ENCODE peak calls at places on chromosomes 6 and 20, in ten cellular contexts. C is DMS 273 treated with DMSO at 0.1 percent for 48 hours, O is left ventricle myocardium superior, X is suprapubic skin, E is NCI-H187, K is AG09309, G is A549, U is NAMALWA, T is occipital lobe, W is NCI-H1092 treated with DMSO at 0.1 percent for 48 hours. P is an unnamed sample.

GRCh38 chr20:57514273-57514751 is 10.6 kb downstream of the CTCFL start:
- DNase-seq in C (peak), O (peak), G (peak), E (no peak), X (peak), U (peak), T (no peak), K (peak), W (peak), P (peak)

GRCh38 chr6:50846860-50847171 is 28.1 kb downstream of the TFAP2B start:
- DNase-seq in E (no peak), T (no peak), G (no peak), X (no peak), W (no peak), O (no peak), C (no peak), U (no peak), K (no peak), P (no peak)

GRCh38 chr20:47032969-47033578 is 138.4 kb downstream of the EYA2 start:
- DNase-seq in K (no peak), T (no peak), U (no peak), E (no peak), G (no peak), O (no peak), W (no peak), C (no peak), X (no peak), P (no peak)

GRCh38 chr6:89932245-89932802 is 38.1 kb downstream of the GJA10 start:
- DNase-seq in E (no peak), K (no peak), X (no peak), G (no peak), O (no peak), T (no peak), U (no peak), W (no peak), C (no peak), P (no peak)

GRCh38 chr6:121932071-121933009 is 467.1 kb upstream of the HSF2 start:
- DNase-seq in O (peak), W (no peak), G (peak), X (peak), T (no peak), U (no peak), C (no peak), E (no peak), K (peak), P (no peak)

GRCh38 chr6:4426916-4427315 is 291.5 kb upstream of the ECI2 start:
- DNase-seq in U (no peak), K (no peak), W (no peak), O (no peak), T (no peak), X (no peak), C (no peak), G (no peak), E (no peak), P (no peak)

GRCh38 chr6:168226832-168227434 is 92.6 kb downstream of the DACT2 start:
- DNase-seq in W (no peak), T (no peak), G (no peak), E (no peak), K (no peak), X (no peak), C (no peak), O (no peak), U (no peak), P (peak)

GRCh38 chr6:87909849-87910248 is 137.8 kb upstream of the SPACA1 start:
- DNase-seq in U (no peak), E (no peak), O (no peak), C (no peak), T (peak), G (no peak), K (peak), X (no peak), W (no peak), P (no peak)

GRCh38 chr6:30711758-30712380 is 5.2 kb downstream of the MDC1 start:
- DNase-seq in U (no peak), G (no peak), X (no peak), T (no peak), C (no peak), K (no peak), E (no peak), W (no peak), O (no peak), P (no peak)

GRCh38 chr6:110731196-110731595 is 84.1 kb downstream of the CDK19 start:
- DNase-seq in T (no peak), E (no peak), G (no peak), O (no peak), W (no peak), K (peak), U (no peak), C (no peak), X (no peak), P (no peak)

GRCh38 chr6:151664390-151664789 is 143.1 kb upstream of the ESR1 start:
- DNase-seq in T (no peak), U (no peak), X (no peak), G (no peak), O (no peak), C (no peak), W (no peak), K (no peak), E (no peak), P (no peak)

GRCh38 chr6:140871911-140872310 is 1260.8 kb upstream of the GJE1 start:
- DNase-seq in C (no peak), T (no peak), X (no peak), U (no peak), G (no peak), W (no peak), O (no peak), K (no peak), E (no peak), P (no peak)

GRCh38 chr6:44594471-44594870 is 207.0 kb downstream of the CDC5L start:
- DNase-seq in G (no peak), O (no peak), K (no peak), C (no peak), U (no peak), W (no peak), T (no peak), X (no peak), E (no peak), P (no peak)

GRCh38 chr6:34890526-34890910 is 1.5 kb downstream of the ANKS1A start:
- DNase-seq in O (no peak), X (no peak), W (no peak), U (no peak), K (no peak), T (no peak), C (no peak), E (no peak), G (no peak), P (no peak)

GRCh38 chr6:1334725-1335124 is 22.8 kb downstream of the FOXQ1 start:
- DNase-seq in G (no peak), U (no peak), T (no peak), O (no peak), W (no peak), E (no peak), X (no peak), K (no peak), C (no peak), P (no peak)

GRCh38 chr20:9808166-9808565 is 30.7 kb downstream of the PAK5 start:
- DNase-seq in O (no peak), T (no peak), K (no peak), W (no peak), X (no peak), C (peak), E (no peak), G (no peak), U (no peak), P (no peak)

GRCh38 chr6:142680308-142680707 is 264.7 kb downstream of the HIVEP2 start:
- DNase-seq in T (peak), X (no peak), G (no peak), C (no peak), O (no peak), K (no peak), E (no peak), W (no peak), U (no peak), P (no peak)

GRCh38 chr20:49028684-49029083 is 17.4 kb upstream of the CSE1L start:
- DNase-seq in E (no peak), X (no peak), K (peak), W (no peak), O (no peak), G (peak), C (no peak), T (no peak), U (peak), P (no peak)

GRCh38 chr6:116370717-116371383 is at the start of gene DSE:
- DNase-seq in C (peak), O (peak), W (peak), K (peak), E (no peak), X (peak), U (peak), G (peak), T (peak), P (peak)

GRCh38 chr6:148348778-148349177 is 6.1 kb downstream of the SASH1 start:
- DNase-seq in E (no peak), W (no peak), U (no peak), K (no peak), C (no peak), G (no peak), O (no peak), T (no peak), X (no peak), P (no peak)

GRCh38 chr6:32807020-32807580 is 9.7 kb downstream of the HLA-DOB start:
- DNase-seq in T (no peak), U (no peak), G (no peak), E (no peak), C (no peak), W (no peak), O (no peak), X (no peak), K (no peak), P (no peak)

GRCh38 chr20:10671221-10671849 is 2.5 kb downstream of the JAG1 start:
- DNase-seq in K (peak), W (peak), E (no peak), U (peak), O (peak), T (peak), X (peak), G (peak), C (no peak), P (peak)

GRCh38 chr6:70254784-70255183 is 48.1 kb downstream of the COL9A1 start:
- DNase-seq in W (no peak), G (no peak), K (no peak), T (no peak), C (no peak), O (no peak), E (no peak), U (no peak), X (no peak), P (no peak)

GRCh38 chr6:167020211-167020610 is 21.0 kb downstream of the CEP43 start:
- DNase-seq in T (no peak), W (no peak), E (no peak), K (no peak), O (no peak), G (no peak), C (no peak), X (no peak), U (no peak), P (no peak)

GRCh38 chr20:20199338-20200160 is 147.2 kb downstream of the CFAP61 start:
- DNase-seq in G (no peak), U (no peak), C (peak), O (no peak), W (peak), X (no peak), K (no peak), T (no peak), E (no peak), P (no peak)

GRCh38 chr6:73585566-73586415 is 65.0 kb upstream of the EEF1A1 start:
- DNase-seq in X (no peak), C (peak), U (peak), G (peak), W (no peak), O (no peak), K (peak), E (no peak), T (no peak), P (no peak)

GRCh38 chr6:99779631-99780555 is 173.3 kb downstream of the PRDM13 start:
- DNase-seq in W (no peak), O (no peak), G (no peak), C (no peak), K (no peak), U (no peak), X (no peak), T (no peak), E (no peak), P (no peak)

GRCh38 chr20:3339076-3339475 is 68.4 kb downstream of the DNAAF9 start:
- DNase-seq in T (no peak), W (no peak), C (no peak), G (no peak), K (no peak), X (no peak), O (no peak), E (no peak), U (no peak), P (no peak)

GRCh38 chr6:121794630-121795029 is 359.2 kb downstream of the GJA1 start:
- DNase-seq in E (no peak), T (no peak), U (no peak), K (peak), O (no peak), W (no peak), G (peak), C (no peak), X (no peak), P (no peak)

GRCh38 chr6:50822078-50822476 is 3.4 kb downstream of the TFAP2B start:
- DNase-seq in O (no peak), G (no peak), T (no peak), X (no peak), K (no peak), E (no peak), U (no peak), C (no peak), W (no peak), P (no peak)

P was measured in NCI-H345.